ENCODE peak calls at places on chromosomes 6 and 20, in six cellular contexts. W is NCI-H1105; Y is Panc1; T is body of pancreas; S is activated naive CD8-positive, alpha-beta T cell treated with anti-CD3 and anti-CD28 coated beads, Interleukin-2, amount 50 U/mL, for 24 hours; Q is right cardiac atrium. U is an unnamed sample.

GRCh38 chr6:154403803-154404202 is 47.2 kb upstream of the IPCEF1 start:
- DNase-seq in Y (no peak), Q (no peak), W (peak; percentile 26), S (no peak), T (peak; percentile 25), U (peak; percentile 59)

GRCh38 chr6:134249412-134249758 is 68.5 kb downstream of the SGK1 start:
- DNase-seq in W (no peak), Q (no peak), T (peak; percentile 22), Y (no peak), S (no peak), U (no peak)

GRCh38 chr20:58102252-58102651 is 126.2 kb downstream of the ANKRD60 start:
- DNase-seq in S (no peak), Q (no peak), Y (no peak), W (no peak), T (no peak), U (no peak)

GRCh38 chr20:61768926-61769832 is 296.5 kb downstream of the TAF4 start:
- DNase-seq in Y (no peak), W (no peak), T (no peak), Q (no peak), S (no peak), U (no peak)

GRCh38 chr6:56770011-56770520 is 127.4 kb upstream of the DST start:
- DNase-seq in Y (no peak), W (no peak), T (no peak), Q (no peak), S (no peak), U (no peak)

GRCh38 chr6:81718126-81718525 is 34.4 kb downstream of the TENT5A start:
- DNase-seq in S (no peak), T (no peak), Y (no peak), W (no peak), Q (no peak), U (no peak)

GRCh38 chr20:45782890-45783289 is 8.8 kb downstream of the WFDC3 start:
- DNase-seq in W (no peak), S (no peak), T (no peak), Q (no peak), Y (no peak), U (no peak)

GRCh38 chr20:25480797-25481196 is 73.3 kb downstream of the GINS1 start:
- DNase-seq in W (no peak), T (no peak), Y (no peak), Q (no peak), S (no peak), U (no peak)

GRCh38 chr20:31605902-31606677 is 1.0 kb downstream of the ID1 start:
- DNase-seq in T (no peak), W (peak; percentile 27), S (peak; percentile 25), Q (peak; percentile 47), Y (no peak), U (no peak)

GRCh38 chr20:41524980-41525613 is 93.1 kb downstream of the CHD6 start:
- DNase-seq in S (no peak), Q (peak; percentile 83), W (peak; percentile 32), T (peak; percentile 89), Y (no peak), U (no peak)

GRCh38 chr6:54776891-54777290 is 69.7 kb upstream of the FAM83B start:
- DNase-seq in Q (no peak), Y (no peak), T (no peak), S (no peak), W (no peak), U (no peak)

GRCh38 chr20:60050193-60050960 is 92.2 kb downstream of the CDH26 start:
- DNase-seq in W (no peak), S (no peak), Q (no peak), Y (no peak), T (peak; percentile 63), U (no peak)

GRCh38 chr6:40882321-40882720 is 156.7 kb downstream of the UNC5CL start:
- DNase-seq in Q (no peak), T (peak; percentile 86), Y (no peak), S (no peak), W (peak; percentile 60), U (no peak)

GRCh38 chr20:49340161-49340966 is 62.5 kb upstream of the ZNFX1 start:
- DNase-seq in Y (no peak), Q (peak; percentile 45), W (no peak), T (no peak), S (no peak), U (no peak)

GRCh38 chr6:62367601-62368000 is 81.6 kb upstream of the KHDRBS2 start:
- DNase-seq in W (no peak), T (no peak), Y (no peak), Q (no peak), S (no peak), U (no peak)

U was measured in NCI-H1436 treated with DMSO at 0.1 percent for 48 hours.